ENCODE peak calls at places on chromosomes 1 and 21, in seven cellular contexts. One of them, this sample, is unnamed.

GRCh38 chr1:1406821-1407100 is 332 bp downstream of the MRPL20 start:
- DNase-seq in H1: no peak
- DNase-seq in transverse colon: no peak
- DNase-seq in gastrocnemius medialis: no peak
- DNase-seq in HCT116: no peak
- DNase-seq in breast epithelium: no peak
- DNase-seq in heart left ventricle: no peak
- DNase-seq in this sample: no peak

GRCh38 chr1:8158995-8159394 is 132.9 kb upstream of the ERRFI1 start:
- DNase-seq in heart left ventricle: no peak
- DNase-seq in H1: no peak
- DNase-seq in HCT116: no peak
- DNase-seq in gastrocnemius medialis: no peak
- DNase-seq in transverse colon: no peak
- DNase-seq in breast epithelium: no peak
- DNase-seq in this sample: no peak

GRCh38 chr1:63368131-63368530 is 704 bp downstream of the ALG6 start:
- DNase-seq in HCT116: no peak
- DNase-seq in transverse colon: no peak
- DNase-seq in gastrocnemius medialis: no peak
- DNase-seq in heart left ventricle: no peak
- DNase-seq in H1: no peak
- DNase-seq in breast epithelium: no peak
- DNase-seq in this sample: no peak

GRCh38 chr1:32743380-32744062 is 41.0 kb upstream of the SYNC start:
- DNase-seq in gastrocnemius medialis: no peak
- DNase-seq in breast epithelium: no peak
- DNase-seq in heart left ventricle: no peak
- DNase-seq in HCT116: no peak
- DNase-seq in H1: no peak
- DNase-seq in transverse colon: peak; percentile 35
- DNase-seq in this sample: no peak

GRCh38 chr1:115076384-115076906 is 12.9 kb downstream of the TSPAN2 start:
- DNase-seq in H1: no peak
- DNase-seq in breast epithelium: no peak
- DNase-seq in HCT116: no peak
- DNase-seq in gastrocnemius medialis: no peak
- DNase-seq in heart left ventricle: no peak
- DNase-seq in transverse colon: no peak
- DNase-seq in this sample: peak; percentile 77

GRCh38 chr1:56394298-56394697 is 185.1 kb downstream of the PLPP3 start:
- DNase-seq in heart left ventricle: no peak
- DNase-seq in transverse colon: no peak
- DNase-seq in HCT116: no peak
- DNase-seq in breast epithelium: peak; percentile 50
- DNase-seq in H1: no peak
- DNase-seq in gastrocnemius medialis: peak; percentile 58
- DNase-seq in this sample: no peak

GRCh38 chr1:26482921-26483320 is 10.7 kb downstream of the HMGN2 start:
- DNase-seq in HCT116: no peak
- DNase-seq in breast epithelium: no peak
- DNase-seq in transverse colon: no peak
- DNase-seq in heart left ventricle: no peak
- DNase-seq in gastrocnemius medialis: no peak
- DNase-seq in H1: no peak
- DNase-seq in this sample: no peak

GRCh38 chr21:46381521-46381920 is 57.6 kb downstream of the PCNT start:
- DNase-seq in H1: no peak
- DNase-seq in breast epithelium: no peak
- DNase-seq in transverse colon: no peak
- DNase-seq in HCT116: no peak
- DNase-seq in gastrocnemius medialis: no peak
- DNase-seq in heart left ventricle: no peak
- DNase-seq in this sample: no peak

GRCh38 chr1:104671684-104672353 is 922.1 kb downstream of the AMY1C start:
- DNase-seq in gastrocnemius medialis: no peak
- DNase-seq in transverse colon: no peak
- DNase-seq in H1: no peak
- DNase-seq in HCT116: no peak
- DNase-seq in heart left ventricle: no peak
- DNase-seq in breast epithelium: no peak
- DNase-seq in this sample: no peak

GRCh38 chr1:103514920-103515503 is 10.5 kb upstream of the RNPC3 start:
- DNase-seq in HCT116: peak; percentile 35
- DNase-seq in transverse colon: no peak
- DNase-seq in breast epithelium: no peak
- DNase-seq in heart left ventricle: no peak
- DNase-seq in gastrocnemius medialis: no peak
- DNase-seq in H1: no peak
- DNase-seq in this sample: peak; percentile 17

GRCh38 chr1:222582099-222582774 is 7.5 kb downstream of the TAF1A start:
- DNase-seq in HCT116: peak; percentile 13
- DNase-seq in gastrocnemius medialis: no peak
- DNase-seq in breast epithelium: no peak
- DNase-seq in H1: no peak
- DNase-seq in heart left ventricle: no peak
- DNase-seq in transverse colon: no peak
- DNase-seq in this sample: no peak

GRCh38 chr1:24393892-24394291 is 19.7 kb downstream of the STPG1 start:
- DNase-seq in transverse colon: no peak
- DNase-seq in gastrocnemius medialis: no peak
- DNase-seq in heart left ventricle: no peak
- DNase-seq in breast epithelium: no peak
- DNase-seq in H1: no peak
- DNase-seq in HCT116: no peak
- DNase-seq in this sample: no peak

GRCh38 chr1:210441028-210441427 is 112.3 kb downstream of the HHAT start:
- DNase-seq in gastrocnemius medialis: no peak
- DNase-seq in breast epithelium: no peak
- DNase-seq in H1: no peak
- DNase-seq in heart left ventricle: no peak
- DNase-seq in HCT116: no peak
- DNase-seq in transverse colon: no peak
- DNase-seq in this sample: no peak

GRCh38 chr1:94514095-94514727 is 27.3 kb downstream of the F3 start:
- DNase-seq in breast epithelium: no peak
- DNase-seq in heart left ventricle: no peak
- DNase-seq in HCT116: peak; percentile 42
- DNase-seq in gastrocnemius medialis: no peak
- DNase-seq in H1: no peak
- DNase-seq in transverse colon: no peak
- DNase-seq in this sample: peak; percentile 68

GRCh38 chr1:12071892-12072291 is 8.8 kb downstream of the TNFRSF8 start:
- DNase-seq in breast epithelium: no peak
- DNase-seq in heart left ventricle: no peak
- DNase-seq in HCT116: no peak
- DNase-seq in H1: no peak
- DNase-seq in transverse colon: no peak
- DNase-seq in gastrocnemius medialis: no peak
- DNase-seq in this sample: no peak

GRCh38 chr1:172135923-172136610 is 284.4 kb upstream of the C1orf105 start:
- DNase-seq in H1: no peak
- DNase-seq in HCT116: no peak
- DNase-seq in transverse colon: no peak
- DNase-seq in breast epithelium: no peak
- DNase-seq in heart left ventricle: no peak
- DNase-seq in gastrocnemius medialis: no peak
- DNase-seq in this sample: no peak

GRCh38 chr1:9009438-9010366 is 16.5 kb downstream of the SLC2A7 start:
- DNase-seq in transverse colon: peak; percentile 47
- DNase-seq in HCT116: no peak
- DNase-seq in H1: peak; percentile 78
- DNase-seq in breast epithelium: no peak
- DNase-seq in gastrocnemius medialis: no peak
- DNase-seq in heart left ventricle: peak; percentile 40
- DNase-seq in this sample: no peak

DNA sequence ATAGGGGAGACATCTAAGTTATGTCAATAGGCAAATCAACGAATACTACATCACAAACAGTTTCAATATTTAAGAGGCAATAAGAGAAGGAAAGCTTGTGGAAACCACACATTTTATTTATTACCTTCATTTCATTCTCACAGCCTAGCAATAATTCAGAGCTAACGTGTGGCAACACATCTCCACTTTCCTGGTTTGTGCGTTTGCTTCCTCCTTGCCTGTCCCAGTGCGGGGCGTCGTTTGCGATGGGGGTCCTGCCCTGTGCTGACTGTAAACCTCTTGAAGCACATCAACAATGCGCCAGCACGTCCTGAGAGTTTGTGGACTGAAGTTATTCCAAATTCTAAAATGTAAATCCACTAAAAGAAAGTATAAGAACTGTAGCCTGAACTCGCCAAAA is 14.4 kb upstream of the VPS26C start:
- DNase-seq in transverse colon: no peak
- DNase-seq in gastrocnemius medialis: no peak
- DNase-seq in heart left ventricle: no peak
- DNase-seq in HCT116: no peak
- DNase-seq in H1: no peak
- DNase-seq in breast epithelium: no peak
- DNase-seq in this sample: no peak
- TF ChIP-seq CTCF in transverse colon: no peak
- TF ChIP-seq CTCF in gastrocnemius medialis: no peak
- TF ChIP-seq CTCF in heart left ventricle: no peak
- TF ChIP-seq CTCF in HCT116: no peak
- TF ChIP-seq CTCF in H1: no peak
- TF ChIP-seq CTCF in breast epithelium: no peak
- TF ChIP-seq CTCF in this sample: no peak

DNA sequence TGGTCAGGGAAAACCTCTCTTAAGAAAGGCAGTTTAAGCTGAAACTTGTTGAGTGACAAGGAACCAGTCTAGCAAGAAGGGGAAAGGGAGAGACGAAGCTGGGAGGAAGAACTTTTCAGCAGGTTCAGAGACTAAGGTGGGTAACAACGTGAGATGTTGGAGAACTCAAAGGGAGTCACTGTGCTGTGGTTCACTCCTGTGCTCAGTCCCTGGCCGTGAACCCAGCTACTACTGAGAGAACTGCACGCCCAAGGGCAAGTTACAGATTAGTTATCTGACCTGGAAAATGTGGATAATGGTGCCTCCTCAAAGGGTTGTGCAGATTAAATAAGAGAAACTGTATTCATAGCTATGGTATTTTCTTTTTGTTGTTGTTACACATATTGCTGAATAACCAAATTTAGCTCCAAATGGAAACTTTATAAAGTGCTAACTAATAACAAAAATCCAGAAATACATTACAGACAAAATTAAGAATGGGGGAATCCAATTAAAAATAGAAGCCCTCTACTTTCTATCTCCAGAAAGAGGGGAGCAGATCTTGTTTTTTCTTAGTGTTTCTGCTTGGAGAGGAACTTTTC is 2.9 kb downstream of the ZBTB40 start:
- DNase-seq in breast epithelium: no peak
- DNase-seq in transverse colon: no peak
- DNase-seq in heart left ventricle: no peak
- DNase-seq in H1: no peak
- DNase-seq in gastrocnemius medialis: no peak
- DNase-seq in HCT116: no peak
- DNase-seq in this sample: peak; percentile 68
- TF ChIP-seq POLR2A in breast epithelium: no peak
- TF ChIP-seq POLR2A in transverse colon: no peak
- TF ChIP-seq POLR2A in heart left ventricle: no peak
- TF ChIP-seq POLR2A in H1: no peak
- TF ChIP-seq POLR2A in gastrocnemius medialis: no peak
- TF ChIP-seq POLR2A in HCT116: no peak
- TF ChIP-seq POLR2A in this sample: no peak

DNA sequence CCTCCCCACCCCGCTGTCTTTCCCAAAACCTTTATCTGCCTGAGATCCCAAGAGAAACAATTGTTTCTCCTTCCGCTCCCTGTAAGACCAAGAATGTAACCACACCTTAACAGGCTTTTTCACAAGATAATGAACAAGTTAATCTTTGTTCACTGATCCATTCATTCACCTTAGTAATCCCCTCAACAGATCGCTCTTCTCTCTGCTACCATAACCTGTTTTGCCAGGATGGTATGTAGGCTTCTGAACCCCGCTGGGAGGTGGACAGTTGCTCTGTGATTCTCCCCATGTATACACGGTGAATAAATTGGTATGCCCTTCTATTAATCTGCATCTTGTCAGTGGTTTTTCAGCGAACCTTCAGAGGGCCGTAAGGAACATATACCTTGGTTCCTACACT is 18.7 kb upstream of the RGSL1 start:
- DNase-seq in breast epithelium: no peak
- DNase-seq in H1: no peak
- DNase-seq in transverse colon: no peak
- DNase-seq in heart left ventricle: no peak
- DNase-seq in gastrocnemius medialis: no peak
- DNase-seq in HCT116: no peak
- DNase-seq in this sample: no peak
- H3K27ac ChIP-seq in breast epithelium: no peak overlapping the region
- H3K27ac ChIP-seq in H1: no peak overlapping the region
- H3K27ac ChIP-seq in transverse colon: no peak overlapping the region
- H3K27ac ChIP-seq in heart left ventricle: no peak overlapping the region
- H3K27ac ChIP-seq in gastrocnemius medialis: no peak overlapping the region
- H3K27ac ChIP-seq in HCT116: no peak overlapping the region
- H3K27ac ChIP-seq in this sample: no peak overlapping the region

DNA sequence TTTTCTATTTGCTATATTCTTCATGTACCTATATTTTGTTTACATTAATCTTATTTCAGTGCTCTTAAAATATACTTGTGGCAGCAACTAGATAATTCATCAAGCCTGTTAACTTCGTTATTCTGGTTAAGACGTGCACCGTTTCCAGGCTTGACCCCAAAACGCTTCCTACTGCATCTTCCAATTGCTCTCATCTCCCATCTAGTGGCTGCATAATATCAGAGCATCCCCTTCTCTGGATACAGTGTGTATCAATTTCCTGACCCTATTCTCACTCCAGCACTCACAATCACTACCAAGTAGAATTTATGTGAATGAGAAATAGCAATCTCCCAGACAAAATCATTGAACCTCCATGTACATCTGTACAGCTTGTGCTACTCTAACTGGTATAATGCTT is 1280.3 kb upstream of the B3GALT2 start:
- DNase-seq in breast epithelium: no peak
- DNase-seq in heart left ventricle: no peak
- DNase-seq in gastrocnemius medialis: no peak
- DNase-seq in H1: no peak
- DNase-seq in HCT116: no peak
- DNase-seq in transverse colon: no peak
- DNase-seq in this sample: no peak
- TF ChIP-seq CTCF in breast epithelium: no peak
- TF ChIP-seq CTCF in heart left ventricle: no peak
- TF ChIP-seq CTCF in gastrocnemius medialis: no peak
- TF ChIP-seq CTCF in H1: peak; percentile 25
- TF ChIP-seq CTCF in HCT116: peak; percentile 22
- TF ChIP-seq CTCF in transverse colon: no peak
- TF ChIP-seq CTCF in this sample: no peak

This sample was measured in testis.